ENCODE peak calls at places on chromosomes 12 and 14, in six cellular contexts. L is sciatic nerve, N is right cardiac atrium, E is A172, P is GM23248, M is WERI-Rb-1. Y is an unnamed sample.

GRCh38 chr14:21534576-21534975 is 8.4 kb upstream of the SALL2 start:
- DNase-seq in L (no peak), N (no peak), E (no peak), P (no peak), M (no peak), Y (no peak)

GRCh38 chr12:41212625-41213024 is 24.5 kb downstream of the PDZRN4 start:
- DNase-seq in L (no peak), N (no peak), E (peak; percentile 11), P (no peak), M (no peak), Y (no peak)

GRCh38 chr12:110578522-110579238 is 4.4 kb downstream of the PPTC7 start:
- DNase-seq in L (no peak), N (no peak), E (no peak), P (no peak), M (no peak), Y (peak; percentile 42)

GRCh38 chr12:67414011-67414715 is 145.0 kb downstream of the CAND1 start:
- DNase-seq in L (no peak), N (no peak), E (no peak), P (no peak), M (no peak), Y (no peak)

GRCh38 chr14:101152855-101153254 is 249.3 kb upstream of the RTL1 start:
- DNase-seq in L (no peak), N (peak; percentile 48), E (no peak), P (no peak), M (no peak), Y (no peak)

GRCh38 chr12:131027876-131028586 is 74.3 kb downstream of the ADGRD1 start:
- DNase-seq in L (no peak), N (peak; percentile 31), E (no peak), P (no peak), M (no peak), Y (no peak)

GRCh38 chr14:34203271-34203722 is 252.4 kb upstream of the EGLN3 start:
- DNase-seq in L (no peak), N (no peak), E (no peak), P (peak; percentile 81), M (no peak), Y (no peak)

GRCh38 chr12:115872919-115873357 is 404.6 kb downstream of the MED13L start:
- DNase-seq in L (no peak), N (no peak), E (no peak), P (no peak), M (no peak), Y (no peak)

GRCh38 chr12:3262466-3262865 is 185.3 kb downstream of the TSPAN9 start:
- DNase-seq in L (no peak), N (peak; percentile 57), E (no peak), P (no peak), M (peak; percentile 88), Y (no peak)

GRCh38 chr12:66496595-66496994 is 182.3 kb downstream of the GRIP1 start:
- DNase-seq in L (no peak), N (no peak), E (no peak), P (no peak), M (no peak), Y (no peak)

GRCh38 chr12:71125515-71125914 is 32.3 kb downstream of the TSPAN8 start:
- DNase-seq in L (no peak), N (no peak), E (no peak), P (no peak), M (peak; percentile 15), Y (no peak)

GRCh38 chr12:109461049-109461845 is 15.9 kb downstream of the KCTD10 start:
- DNase-seq in L (no peak), N (peak; percentile 64), E (peak; percentile 84), P (peak; percentile 42), M (no peak), Y (no peak)

GRCh38 chr12:80598004-80598606 is 109.3 kb upstream of the MYF6 start:
- DNase-seq in L (no peak), N (no peak), E (peak; percentile 65), P (peak; percentile 82), M (no peak), Y (no peak)

GRCh38 chr12:107468182-107468581 is 217.4 kb upstream of the PWP1 start:
- DNase-seq in L (no peak), N (no peak), E (no peak), P (no peak), M (no peak), Y (no peak)

GRCh38 chr12:2856901-2857495 is at the start of gene TEX52:
- DNase-seq in L (no peak), N (no peak), E (no peak), P (no peak), M (no peak), Y (no peak)

GRCh38 chr12:124797321-124797720 is 66.3 kb downstream of the SCARB1 start:
- DNase-seq in L (no peak), N (no peak), E (no peak), P (no peak), M (no peak), Y (no peak)

GRCh38 chr14:101469382-101470251 is 91.7 kb upstream of the DIO3 start:
- DNase-seq in L (no peak), N (no peak), E (no peak), P (no peak), M (no peak), Y (no peak)